ENCODE peak calls at places on chromosomes 4 and X, in four cellular contexts. E is H7, K is astrocyte of the spinal cord, H is gastrocnemius medialis. L is an unnamed sample.

GRCh38 chr4:123390846-123391456 is 5.6 kb upstream of the SPRY1 start:
- DNase-seq in E (no peak), H (no peak), K (peak; percentile 42), L (no peak)

GRCh38 chrX:21912989-21913388 is 27.5 kb upstream of the SMS start:
- DNase-seq in E (no peak), K (no peak), H (no peak), L (no peak)

GRCh38 chr4:147825451-147826287 is 93.8 kb downstream of the ARHGAP10 start:
- DNase-seq in K (no peak), H (no peak), E (no peak), L (no peak)

GRCh38 chr4:4852591-4853362 is 6.7 kb upstream of the MSX1 start:
- DNase-seq in K (peak; percentile 67), H (no peak), E (peak; percentile 92), L (no peak)

GRCh38 chr4:118740869-118741268 is 55.7 kb downstream of the METTL14 start:
- DNase-seq in E (no peak), K (no peak), H (no peak), L (no peak)

GRCh38 chrX:39877919-39878318 is 219.8 kb downstream of the BCOR start:
- DNase-seq in E (peak; percentile 78), K (no peak), H (no peak), L (no peak)

GRCh38 chrX:13076176-13076956 is 31.9 kb upstream of the FAM9C start:
- DNase-seq in E (no peak), K (no peak), H (no peak), L (no peak)

GRCh38 chr4:114598191-114599121 is at the start of gene UGT8:
- DNase-seq in E (peak; percentile 77), H (no peak), K (peak; percentile 16), L (no peak)

GRCh38 chr4:83386931-83387897 is 52.6 kb upstream of the HPSE start:
- DNase-seq in K (no peak), E (peak; percentile 28), H (no peak), L (no peak)

GRCh38 chr4:76712564-76712963 is 185.4 kb downstream of the SOWAHB start:
- DNase-seq in H (no peak), E (no peak), K (no peak), L (no peak)

GRCh38 chr4:138202686-138203085 is 39.5 kb downstream of the SLC7A11 start:
- DNase-seq in E (no peak), H (no peak), K (no peak), L (no peak)

GRCh38 chr4:147361726-147362125 is 119.2 kb upstream of the EDNRA start:
- DNase-seq in H (no peak), K (peak; percentile 94), E (no peak), L (peak; percentile 77)

GRCh38 chr4:137530176-137530575 is 2.1 kb downstream of the PCDH18 start:
- DNase-seq in K (peak; percentile 42), H (peak; percentile 18), E (no peak), L (no peak)

GRCh38 chrX:22944945-22945344 is 54.8 kb upstream of the DDX53 start:
- DNase-seq in H (no peak), E (no peak), K (no peak), L (no peak)

GRCh38 chrX:22952011-22952410 is 47.7 kb upstream of the DDX53 start:
- DNase-seq in K (peak; percentile 54), E (peak; percentile 15), H (no peak), L (peak; percentile 6)

DNA sequence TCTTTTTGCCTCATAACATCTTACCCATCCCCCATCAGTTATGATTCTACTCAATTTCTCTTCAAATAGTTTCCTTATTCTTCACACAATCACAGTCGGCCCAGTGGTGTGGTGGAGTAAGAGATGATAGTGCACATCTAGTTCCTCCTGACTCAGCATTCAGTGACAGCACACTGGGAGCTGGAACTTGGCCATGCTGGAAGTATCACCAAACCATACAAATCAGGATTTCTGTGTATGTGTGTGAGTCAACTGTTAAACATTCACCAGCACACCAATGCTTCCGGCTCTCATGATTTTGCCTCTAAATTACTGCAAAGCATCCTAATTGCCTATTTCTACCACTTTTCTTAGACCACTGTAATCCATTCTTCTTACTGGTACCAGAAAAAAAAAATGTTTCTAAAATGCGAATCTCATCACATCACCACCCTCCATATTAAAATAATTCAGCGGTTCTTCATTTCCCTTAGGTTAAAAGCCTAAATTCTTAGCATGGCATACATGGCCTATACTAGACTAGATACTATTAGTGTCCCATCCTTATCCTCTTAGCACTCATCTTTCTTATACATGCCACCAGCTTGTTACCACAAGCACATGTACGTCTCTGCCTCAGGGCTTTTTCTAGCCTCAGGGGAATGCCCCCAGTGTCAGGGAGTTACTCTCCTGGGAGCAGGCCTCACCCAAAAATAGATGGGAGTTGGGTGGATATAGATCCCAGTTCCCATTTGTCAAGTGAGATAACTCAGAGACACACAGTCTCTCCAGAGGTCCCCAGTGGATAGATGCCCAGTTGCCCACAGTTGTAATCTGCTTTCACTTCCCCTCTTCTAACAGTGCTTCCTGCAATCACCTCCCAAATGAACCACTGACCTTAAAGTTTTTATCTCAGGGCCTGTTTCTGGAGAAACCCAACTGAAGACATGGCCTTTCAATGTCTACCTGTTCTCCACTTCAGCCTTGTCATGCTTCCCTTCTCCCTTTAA is 49.2 kb upstream of the DDX53 start:
- DNase-seq in K (peak; percentile 81), H (peak; percentile 8), E (no peak), L (peak; percentile 85)
- H3K4me3 ChIP-seq in K (no peak overlapping the region), H (no peak overlapping the region), E (no peak overlapping the region), L (no peak overlapping the region)

GRCh38 chr4:32423267-32423666 is 1703.1 kb downstream of the PCDH7 start:
- DNase-seq in H (no peak), E (no peak), K (no peak), L (no peak)
- H3K4me3 ChIP-seq in H (no peak overlapping the region), E (no peak overlapping the region), K (no peak overlapping the region), L (no peak overlapping the region)

GRCh38 chrX:154375156-154375504 is 696 bp upstream of the FLNA start:
- DNase-seq in K (no peak), E (no peak), H (no peak), L (no peak)
- H3K4me3 ChIP-seq in K (peak overlapping the region; percentile 32), E (peak overlapping the region; percentile 32), H (peak overlapping the region; percentile 51), L (peak overlapping the region; percentile 31)

GRCh38 chr4:52298444-52298843 is 247.3 kb downstream of the SPATA18 start:
- DNase-seq in H (no peak), K (no peak), E (no peak), L (no peak)

GRCh38 chr4:52299120-52299519 is 248.0 kb downstream of the SPATA18 start:
- DNase-seq in K (no peak), E (no peak), H (peak; percentile 13), L (no peak)
- H3K4me3 ChIP-seq in K (no peak overlapping the region), E (no peak overlapping the region), H (no peak overlapping the region), L (no peak overlapping the region)

GRCh38 chr4:140243345-140243753 is 89.4 kb upstream of the MAML3 start:
- DNase-seq in H (no peak), E (peak; percentile 30), K (no peak), L (no peak)
- H3K4me3 ChIP-seq in H (no peak overlapping the region), E (no peak overlapping the region), K (no peak overlapping the region), L (no peak overlapping the region)

GRCh38 chrX:131729295-131729694 is 185.4 kb downstream of the OR13H1 start:
- DNase-seq in E (no peak), K (peak; percentile 88), H (no peak), L (peak; percentile 80)

GRCh38 chrX:131724292-131724691 is 180.4 kb downstream of the OR13H1 start:
- DNase-seq in H (no peak), K (no peak), E (no peak), L (no peak)

GRCh38 chrX:131727778-131728177 is 183.9 kb downstream of the OR13H1 start:
- DNase-seq in E (no peak), H (no peak), K (no peak), L (no peak)

GRCh38 chrX:131725001-131725654 is 181.3 kb downstream of the OR13H1 start:
- DNase-seq in K (no peak), E (no peak), H (no peak), L (no peak)

GRCh38 chrX:131728295-131729145 is 184.6 kb downstream of the OR13H1 start:
- DNase-seq in K (peak; percentile 89), E (no peak), H (no peak), L (peak; percentile 84)
- H3K4me3 ChIP-seq in K (peak overlapping the region; percentile 41), E (no peak overlapping the region), H (peak overlapping the region; percentile 56), L (peak overlapping the region; percentile 43)

DNA sequence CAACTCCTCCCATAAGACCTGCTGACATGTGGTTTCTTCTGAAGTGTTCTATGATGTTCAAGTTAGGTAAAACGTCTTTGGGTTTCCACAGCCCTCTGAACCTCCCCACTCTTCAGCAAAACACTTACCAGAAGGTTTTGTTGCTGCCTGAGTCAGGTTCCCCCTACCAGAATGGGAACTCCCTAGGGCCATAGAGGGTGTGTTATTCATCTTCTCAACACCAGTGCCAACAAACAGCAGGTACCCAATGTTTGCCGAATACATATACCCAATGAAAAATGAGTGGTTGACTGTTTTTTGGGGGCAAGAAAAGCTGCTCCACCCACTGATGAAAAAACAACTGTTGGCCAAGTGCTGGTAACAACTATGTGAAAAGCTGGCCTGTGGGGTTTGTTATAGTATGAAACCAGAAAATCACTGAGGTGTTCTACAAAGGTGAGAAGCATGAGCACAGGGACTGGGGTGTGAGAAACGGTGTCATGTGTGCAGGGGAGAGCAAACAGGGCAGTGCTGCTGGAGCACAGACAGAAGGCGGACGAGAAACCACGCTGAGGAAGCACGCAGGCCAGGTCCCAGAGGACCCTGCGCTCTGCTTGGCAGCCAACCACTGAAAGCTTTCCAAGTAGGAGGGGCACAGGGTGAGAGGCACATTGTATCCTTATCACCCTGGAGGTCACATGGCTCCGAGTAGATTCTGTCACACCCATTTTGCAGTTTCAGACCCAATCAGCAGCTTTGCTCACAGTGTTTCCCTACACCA is 28.8 kb downstream of the ATP8A1 start:
- DNase-seq in H (peak; percentile 83), E (no peak), K (no peak), L (no peak)
- H3K4me3 ChIP-seq in H (no peak overlapping the region), E (no peak overlapping the region), K (no peak overlapping the region), L (no peak overlapping the region)

DNA sequence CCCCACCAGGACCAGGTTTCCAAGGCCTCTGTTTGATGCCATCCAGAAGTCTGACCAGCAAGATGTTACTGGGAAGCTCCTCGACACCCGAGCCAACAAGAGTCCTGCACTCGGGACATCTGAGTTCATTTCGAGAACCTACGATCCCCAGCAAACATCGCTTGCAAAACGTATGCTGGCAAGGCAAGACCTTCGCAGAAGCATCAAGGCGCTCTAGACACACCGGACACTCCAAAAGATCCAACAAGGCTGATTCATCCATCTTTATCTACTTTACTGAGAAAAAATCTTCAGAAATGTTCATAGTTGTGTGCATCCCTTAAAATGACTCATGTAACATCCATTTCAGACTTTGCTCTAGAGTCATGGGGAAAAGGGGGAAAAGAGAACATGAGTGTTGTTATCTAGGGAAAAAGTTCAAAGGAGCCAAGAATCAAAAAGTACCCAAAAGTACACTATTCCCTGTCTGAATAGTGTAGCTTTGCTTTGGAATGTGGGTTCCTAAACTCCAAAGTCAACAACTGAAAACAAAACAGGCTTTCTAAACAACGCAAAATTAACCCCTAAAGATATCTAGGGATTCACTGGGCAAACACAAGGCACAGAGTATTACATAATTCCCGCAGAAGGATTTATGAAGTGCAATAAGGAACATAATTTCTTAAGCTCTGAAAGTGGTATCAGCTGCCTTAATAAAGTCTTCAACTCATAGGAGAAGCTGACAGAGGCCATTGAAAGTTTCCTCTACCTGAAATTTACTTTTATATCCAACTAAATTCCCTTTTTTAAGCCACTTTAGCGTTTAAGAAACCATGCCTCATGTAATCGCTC is 1.6 kb downstream of the SH3RF1 start:
- DNase-seq in H (no peak), K (peak; percentile 79), E (no peak), L (no peak)
- H3K4me3 ChIP-seq in H (peak overlapping the region; percentile 95), K (peak overlapping the region; percentile 85), E (peak overlapping the region; percentile 84), L (peak overlapping the region; percentile 95)